ENCODE peak calls at places on chromosomes 4 and X, in seven cellular contexts. V, C, X, I, F, W and P are unnamed samples.

GRCh38 chr4:162209706-162210105 is 45.9 kb upstream of the FSTL5 start:
- DNase-seq in C (no peak), V (no peak), W (no peak), X (no peak), I (no peak), F (no peak), P (no peak)

GRCh38 chrX:65601530-65602281 is 65.7 kb upstream of the MSN start:
- DNase-seq in F (peak), W (no peak), X (peak), C (peak), V (peak), I (no peak), P (peak)

GRCh38 chr4:76977731-76978350 is 28.3 kb downstream of the SEPTIN11 start:
- DNase-seq in V (peak), W (no peak), I (no peak), F (peak), C (no peak), X (no peak), P (no peak)

GRCh38 chr4:37749398-37749988 is 63.3 kb upstream of the RELL1 start:
- DNase-seq in C (no peak), W (no peak), X (no peak), V (no peak), I (no peak), F (no peak), P (no peak)

GRCh38 chr4:1783970-1784369 is 9.1 kb upstream of the FGFR3 start:
- DNase-seq in F (no peak), X (no peak), W (no peak), C (no peak), V (no peak), I (no peak), P (no peak)

GRCh38 chr4:174665799-174666198 is 143.5 kb upstream of the HPGD start:
- DNase-seq in X (no peak), I (no peak), C (no peak), V (no peak), F (no peak), W (no peak), P (no peak)

GRCh38 chr4:169024762-169025161 is 14.7 kb upstream of the CBR4 start:
- DNase-seq in V (peak), F (peak), W (peak), C (no peak), X (peak), I (no peak), P (no peak)

GRCh38 chrX:53320543-53321215 is 39.3 kb upstream of the IQSEC2 start:
- DNase-seq in X (no peak), F (no peak), C (no peak), W (no peak), I (no peak), V (no peak), P (peak)